ENCODE peak calls at places on chromosome 14, in six cellular contexts. H is stimulated activated CD4-positive, alpha-beta T cell treated with anti-CD3 and anti-CD28 coated beads, Interleukin-1b, Interleukin-23, amount 100 ng/mL, for 24 hours; B is left cardiac atrium; R is HEK293T; W is activated CD8-positive, alpha-beta memory T cell treated with anti-CD3 and anti-CD28 coated beads, Interleukin-2, amount 50 U/mL, for 4 hours; F is lower lobe of right lung. T is an unnamed sample.
A peak's percentile ranks its signal among the peaks of the same experiment; 100 is the strongest.

GRCh38 chr14:75711796-75712211 is 50.8 kb downstream of the TTLL5 start:
- DNase-seq in W (no peak), H (no peak), F (peak; percentile 64), R (no peak), B (peak; percentile 55), T (no peak)

GRCh38 chr14:92969470-92970232 is 46.7 kb downstream of the CHGA start:
- DNase-seq in B (no peak), F (peak; percentile 52), H (no peak), R (no peak), W (no peak), T (no peak)

GRCh38 chr14:60653388-60653690 is 4.1 kb upstream of the SIX1 start:
- DNase-seq in B (no peak), W (no peak), F (no peak), R (no peak), H (no peak), T (no peak)

GRCh38 chr14:66643344-66643743 is 135.4 kb downstream of the GPHN start:
- DNase-seq in W (no peak), F (no peak), B (no peak), H (no peak), R (no peak), T (no peak)

GRCh38 chr14:27721760-27722159 is 1044.8 kb upstream of the FOXG1 start:
- DNase-seq in R (no peak), H (no peak), F (no peak), W (no peak), B (no peak), T (no peak)

GRCh38 chr14:60248697-60249314 is at the start of gene PPM1A:
- DNase-seq in R (peak; percentile 94), B (peak; percentile 97), W (peak; percentile 97), F (peak; percentile 98), H (peak; percentile 95), T (peak; percentile 93)

GRCh38 chr14:103512701-103513611 is 9.7 kb downstream of the CKB start:
- DNase-seq in F (peak; percentile 85), H (no peak), B (peak; percentile 61), W (no peak), R (no peak), T (no peak)

GRCh38 chr14:104522926-104523545 is 56.5 kb upstream of the C14orf180 start:
- DNase-seq in F (no peak), B (peak; percentile 2), W (no peak), R (no peak), H (no peak), T (no peak)

GRCh38 chr14:35374273-35374681 is 30.3 kb downstream of the NFKBIA start:
- DNase-seq in W (no peak), R (no peak), H (no peak), B (no peak), F (peak; percentile 71), T (no peak)

GRCh38 chr14:85319998-85320397 is 209.9 kb upstream of the FLRT2 start:
- DNase-seq in R (no peak), W (no peak), F (no peak), B (no peak), H (no peak), T (no peak)

GRCh38 chr14:75223664-75224154 is 47.3 kb upstream of the TMED10 start:
- DNase-seq in R (no peak), B (no peak), H (no peak), F (peak; percentile 66), W (no peak), T (no peak)

T was measured in T-helper 17 cell.